ENCODE peak calls at places on chromosomes 7 and 10, in seven cellular contexts. K, G, O, S, B, E and N are unnamed samples. For H3K9me3, the result is how much of the 10 kb centered on the place peaks cover.

GRCh38 chr10:3898821-3899220 is 113.8 kb upstream of the KLF6 start:
- DNase-seq in E (no peak), K (peak), O (no peak), S (no peak), G (no peak), B (no peak), N (no peak)

GRCh38 chr10:37206132-37206531 is 80.7 kb downstream of the ANKRD30A start:
- DNase-seq in G (no peak), K (no peak), O (no peak), S (no peak), E (no peak), B (no peak), N (no peak)

GRCh38 chr10:61825617-61826016 is 75.9 kb upstream of the ARID5B start:
- DNase-seq in O (no peak), E (no peak), G (no peak), S (no peak), B (no peak), K (no peak), N (no peak)

GRCh38 chr7:41520445-41520844 is 182.4 kb downstream of the INHBA start:
- DNase-seq in K (no peak), B (no peak), G (no peak), E (no peak), S (no peak), O (no peak), N (no peak)

GRCh38 chr10:89516149-89516832 is 19.1 kb downstream of the SLC16A12 start:
- DNase-seq in O (peak), G (no peak), E (peak), K (no peak), B (no peak), S (no peak), N (no peak)

GRCh38 chr7:3042861-3043489 is 692 bp downstream of the CARD11 start:
- DNase-seq in B (peak), S (no peak), O (no peak), K (peak), E (no peak), G (peak), N (no peak)

GRCh38 chr10:28242560-28243204 is 60.2 kb downstream of the MPP7 start:
- DNase-seq in O (no peak), G (no peak), E (no peak), K (no peak), S (no peak), B (no peak), N (no peak)

GRCh38 chr7:49639808-49640207 is 133.6 kb upstream of the VWC2 start:
- DNase-seq in K (no peak), O (no peak), B (no peak), E (no peak), G (no peak), S (no peak), N (no peak)

GRCh38 chr7:80895056-80895455 is 23.8 kb downstream of the SEMA3C start:
- DNase-seq in O (no peak), G (no peak), E (no peak), B (no peak), S (no peak), K (no peak), N (no peak)

GRCh38 chr7:74032191-74032490 is 4.2 kb downstream of the ELN start:
- DNase-seq in G (no peak), K (no peak), E (no peak), B (no peak), S (no peak), O (no peak), N (no peak)

GRCh38 chr10:46547881-46548780 is 8.3 kb downstream of the GPRIN2 start:
- DNase-seq in S (no peak), E (peak), G (no peak), O (no peak), B (no peak), K (no peak), N (peak)

GRCh38 chr10:14282271-14282670 is 48.5 kb downstream of the FRMD4A start:
- DNase-seq in B (no peak), G (no peak), S (no peak), O (no peak), K (peak), E (no peak), N (no peak)

GRCh38 chr7:102472126-102473041 is 6.3 kb downstream of the POLR2J start:
- DNase-seq in O (no peak), B (no peak), S (no peak), G (peak), K (no peak), E (no peak), N (peak)

GRCh38 chr10:100021322-100021721 is 11.6 kb upstream of the DNMBP start:
- DNase-seq in K (no peak), S (no peak), O (no peak), G (no peak), B (no peak), E (no peak), N (no peak)

GRCh38 chr10:75857269-75857846 is 425.9 kb downstream of the LRMDA start:
- DNase-seq in O (no peak), S (no peak), B (no peak), E (no peak), G (no peak), K (no peak), N (no peak)

GRCh38 chr10:123391275-123392028 is 237.2 kb downstream of the BUB3 start:
- DNase-seq in B (no peak), E (no peak), S (no peak), G (no peak), O (no peak), K (no peak), N (no peak)

GRCh38 chr10:123390874-123391273 is 236.7 kb downstream of the BUB3 start:
- DNase-seq in K (no peak), G (no peak), S (no peak), E (no peak), B (no peak), O (no peak), N (no peak)

GRCh38 chr10:123392182-123392930 is 238.2 kb downstream of the BUB3 start:
- DNase-seq in B (no peak), K (no peak), G (no peak), S (no peak), O (no peak), E (no peak), N (peak)

GRCh38 chr10:123390332-123390731 is 236.1 kb downstream of the BUB3 start:
- DNase-seq in E (no peak), B (no peak), O (no peak), K (no peak), S (no peak), G (no peak), N (no peak)

DNA sequence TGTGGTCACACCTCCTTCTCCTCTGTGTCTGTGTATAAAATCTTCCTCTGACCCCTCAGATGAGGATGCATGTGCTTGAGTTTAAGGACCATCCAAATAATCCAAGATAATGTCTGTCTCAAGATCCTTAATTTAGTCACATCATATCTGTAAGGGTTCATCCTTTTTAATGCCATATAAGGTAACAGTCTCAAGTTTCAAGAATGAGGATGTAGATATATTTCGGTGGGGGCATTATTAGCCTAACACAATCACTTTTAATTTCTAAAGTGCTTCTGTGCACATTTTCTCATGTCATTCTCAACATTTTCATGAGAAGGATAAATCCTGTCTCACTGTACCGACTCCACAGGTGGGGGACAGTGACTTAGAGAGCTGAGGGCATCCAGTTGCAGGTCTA is 235.3 kb downstream of the BUB3 start:
- DNase-seq in E (no peak), O (no peak), S (no peak), G (no peak), B (no peak), K (no peak), N (no peak)
- H3K9me3 ChIP-seq in E (under half), O (under half), S (under half), G (under half), B (under half), K (under half), N (under half)

GRCh38 chr10:22427101-22427500 is 81.8 kb downstream of the SPAG6 start:
- DNase-seq in G (no peak), B (no peak), K (peak), S (no peak), E (no peak), O (no peak), N (no peak)
- H3K27ac ChIP-seq in G (no peak), B (no peak), K (peak), S (no peak), E (no peak), O (no peak), N (peak)

GRCh38 chr7:21454906-21455305 is 27.0 kb downstream of the SP4 start:
- DNase-seq in B (no peak), O (no peak), K (no peak), G (no peak), S (no peak), E (no peak), N (no peak)
- H3K9me3 ChIP-seq in B (under half), O (under half), K (under half), G (under half), S (under half), E (under half), N (under half)

GRCh38 chr10:74292871-74293427 is 141.9 kb downstream of the ADK start:
- DNase-seq in O (peak), B (no peak), E (no peak), G (no peak), S (no peak), K (peak), N (no peak)

GRCh38 chr10:74293686-74294365 is 142.8 kb downstream of the ADK start:
- DNase-seq in B (no peak), O (peak), K (peak), S (no peak), E (peak), G (no peak), N (no peak)

GRCh38 chr10:74289956-74290355 is 138.9 kb downstream of the ADK start:
- DNase-seq in K (no peak), E (no peak), S (peak), G (no peak), O (no peak), B (no peak), N (no peak)

GRCh38 chr10:74289172-74289571 is 138.2 kb downstream of the ADK start:
- DNase-seq in K (no peak), G (no peak), S (no peak), O (no peak), B (no peak), E (no peak), N (no peak)

GRCh38 chr10:74290703-74291102 is 139.7 kb downstream of the ADK start:
- DNase-seq in E (no peak), O (no peak), S (no peak), K (no peak), G (no peak), B (no peak), N (no peak)
- H3K27ac ChIP-seq in E (peak), O (no peak), S (no peak), K (peak), G (no peak), B (no peak), N (no peak)

DNA sequence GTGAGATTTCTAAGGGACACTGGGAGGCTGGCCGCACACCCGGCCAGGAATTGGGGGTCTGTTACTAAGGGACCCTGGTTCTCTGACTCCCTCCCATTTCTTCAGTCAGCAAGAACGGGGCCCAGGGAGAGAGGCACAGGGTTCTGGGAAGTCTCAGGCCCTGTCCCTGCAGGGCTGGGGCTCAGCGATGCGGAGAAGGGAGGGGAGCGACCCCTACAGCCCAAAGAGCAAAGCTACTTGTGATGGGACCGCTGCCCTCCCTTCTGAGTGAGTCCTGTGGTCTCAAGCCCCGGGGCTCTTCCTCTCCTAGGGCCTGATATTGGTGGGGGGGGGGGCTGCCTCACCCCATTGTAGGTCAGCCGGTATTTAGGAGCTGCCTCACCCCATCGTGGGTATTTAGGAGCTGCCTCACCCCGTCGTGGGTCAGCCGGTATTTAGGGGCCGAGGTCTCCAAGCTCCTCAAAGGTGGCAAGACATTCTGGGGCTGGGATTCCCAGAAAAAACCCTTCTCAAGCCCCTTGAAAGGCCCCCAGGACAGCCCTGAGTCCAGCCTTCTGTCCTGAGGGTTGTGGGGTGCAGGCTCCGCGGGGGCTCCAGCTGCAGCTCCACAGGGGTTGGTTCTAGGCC is 16.9 kb upstream of the NKX6-2 start:
- DNase-seq in G (no peak), O (no peak), S (no peak), E (no peak), K (no peak), B (no peak), N (peak)
- H3K9me3 ChIP-seq in G (under half), O (under half), S (under half), E (under half), K (under half), B (under half), N (under half)

DNA sequence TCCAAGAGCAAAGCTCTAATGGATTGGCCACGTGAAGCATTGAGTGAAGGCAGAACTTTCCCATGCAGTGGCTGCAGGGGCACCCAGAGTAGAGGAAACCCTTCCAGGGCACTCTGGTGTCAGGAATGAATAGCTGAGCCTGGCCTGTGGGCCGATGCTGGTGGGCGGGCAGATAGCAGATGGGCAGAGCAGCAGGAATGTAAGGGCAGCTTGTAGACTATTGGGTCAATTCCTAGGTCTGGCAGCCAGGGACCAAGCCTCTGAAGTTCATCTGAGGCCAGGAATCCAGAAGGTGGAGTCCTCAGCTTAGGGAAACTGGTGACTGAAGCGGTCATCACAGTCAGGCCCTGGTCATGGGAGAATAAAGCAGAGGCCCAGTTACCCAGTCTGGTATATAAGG is 115.4 kb downstream of the TMEM178B start:
- DNase-seq in E (no peak), B (no peak), O (no peak), G (no peak), S (no peak), K (no peak), N (peak)
- H3K27ac ChIP-seq in E (no peak), B (no peak), O (no peak), G (no peak), S (no peak), K (no peak), N (no peak)

GRCh38 chr10:24821986-24822385 is 98.3 kb upstream of the ARHGAP21 start:
- DNase-seq in S (no peak), E (no peak), K (peak), G (no peak), O (no peak), B (no peak), N (no peak)

GRCh38 chr10:24814568-24815313 is 91.1 kb upstream of the ARHGAP21 start:
- DNase-seq in B (no peak), O (no peak), E (peak), G (no peak), S (no peak), K (peak), N (no peak)

GRCh38 chr10:24813866-24814265 is 90.2 kb upstream of the ARHGAP21 start:
- DNase-seq in E (no peak), G (no peak), K (no peak), O (no peak), B (no peak), S (no peak), N (no peak)

GRCh38 chr10:24820616-24821015 is 96.9 kb upstream of the ARHGAP21 start:
- DNase-seq in S (no peak), K (peak), B (no peak), E (no peak), G (no peak), O (no peak), N (no peak)

GRCh38 chr10:24816997-24817396 is 93.3 kb upstream of the ARHGAP21 start:
- DNase-seq in S (no peak), G (no peak), B (no peak), K (no peak), E (no peak), O (no peak), N (no peak)
- H3K9me3 ChIP-seq in S (under half), G (under half), B (under half), K (under half), E (under half), O (under half), N (under half)

DNA sequence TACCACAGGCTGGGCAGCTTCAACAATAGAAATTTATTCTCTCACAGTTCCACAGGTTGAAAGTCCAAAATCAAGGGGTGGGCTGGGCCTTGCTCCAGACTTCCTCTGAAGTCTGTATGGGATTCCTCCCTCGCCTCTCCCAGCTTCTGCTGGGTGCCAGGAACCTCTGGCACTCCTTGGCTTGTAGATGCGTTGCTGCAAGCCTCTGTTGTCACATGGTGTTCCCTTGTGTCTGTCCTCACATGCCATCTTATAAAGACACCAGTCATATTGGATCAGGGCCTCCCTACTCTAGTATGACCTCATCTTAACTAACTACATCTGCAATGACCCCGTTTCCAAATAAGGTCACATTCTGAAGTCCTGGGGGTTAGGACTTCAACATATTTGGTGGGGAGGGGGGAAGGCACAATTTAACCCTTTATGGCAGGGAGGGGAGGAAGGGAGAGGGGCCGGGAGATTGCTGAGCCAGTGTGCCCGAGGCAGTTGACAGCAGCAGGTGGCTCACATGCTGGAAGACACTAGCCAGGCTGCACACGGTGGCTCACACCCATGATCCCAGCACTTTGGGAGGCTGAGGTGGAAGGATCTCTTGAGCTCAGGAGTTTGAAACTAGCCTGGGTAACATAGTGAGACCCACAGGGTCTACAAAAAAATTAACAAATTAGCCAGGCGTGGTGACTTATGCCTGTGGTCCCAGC is 18.8 kb downstream of the ZNF282 start:
- DNase-seq in G (no peak), E (no peak), B (no peak), O (no peak), K (no peak), S (no peak), N (no peak)
- H3K27ac ChIP-seq in G (no peak), E (no peak), B (no peak), O (no peak), K (no peak), S (no peak), N (no peak)